ENCODE peak calls at places on chromosomes 2 and 18, in ten cellular contexts. P, Q, C, U, N, K, F, X, I and D are unnamed samples.
A peak's percentile ranks its signal among the peaks of the same experiment; 100 is the strongest.

GRCh38 chr2:112026509-112026908 is 28.6 kb upstream of the TMEM87B start:
- DNase-seq in P (no peak), Q (no peak), C (no peak), U (no peak), N (no peak), K (no peak), F (no peak), X (no peak), I (no peak), D (no peak)

GRCh38 chr2:240513544-240514287 is 44.1 kb downstream of the ANKMY1 start:
- DNase-seq in P (peak; percentile 71), Q (peak; percentile 82), C (peak; percentile 92), U (peak; percentile 69), N (peak; percentile 70), K (peak; percentile 63), F (peak; percentile 67), X (peak; percentile 81), I (peak; percentile 85), D (peak; percentile 73)

GRCh38 chr2:100813527-100813926 is 6.4 kb upstream of the NPAS2 start:
- DNase-seq in P (no peak), Q (no peak), C (no peak), U (no peak), N (no peak), K (no peak), F (no peak), X (peak; percentile 49), I (peak; percentile 67), D (no peak)

GRCh38 chr2:33267745-33268144 is 208.7 kb upstream of the RASGRP3 start:
- DNase-seq in P (no peak), Q (no peak), C (no peak), U (no peak), N (no peak), K (peak; percentile 28), F (no peak), X (peak; percentile 31), I (no peak), D (no peak)

GRCh38 chr2:64562148-64562784 is 38.1 kb downstream of the AFTPH start:
- DNase-seq in P (peak; percentile 39), Q (peak; percentile 51), C (no peak), U (no peak), N (no peak), K (peak; percentile 41), F (no peak), X (peak; percentile 43), I (no peak), D (peak; percentile 50)

GRCh38 chr2:241334813-241335212 is 19.1 kb downstream of the SEPTIN2 start:
- DNase-seq in P (no peak), Q (no peak), C (no peak), U (no peak), N (no peak), K (no peak), F (no peak), X (no peak), I (no peak), D (no peak)

GRCh38 chr2:101299601-101300000 is 8.9 kb downstream of the RNF149 start:
- DNase-seq in P (no peak), Q (no peak), C (no peak), U (no peak), N (no peak), K (no peak), F (no peak), X (no peak), I (no peak), D (no peak)

GRCh38 chr2:208466133-208466919 is 59.7 kb downstream of the PTH2R start:
- DNase-seq in P (peak; percentile 1), Q (peak; percentile 73), C (no peak), U (no peak), N (no peak), K (peak; percentile 61), F (peak; percentile 62), X (peak; percentile 4), I (peak; percentile 6), D (peak; percentile 74)

GRCh38 chr2:166344286-166345113 is 31.2 kb downstream of the SCN9A start:
- DNase-seq in P (no peak), Q (no peak), C (no peak), U (no peak), N (no peak), K (no peak), F (no peak), X (peak; percentile 37), I (peak; percentile 61), D (no peak)

GRCh38 chr2:224175010-224175409 is 135.9 kb upstream of the SERPINE2 start:
- DNase-seq in P (no peak), Q (peak; percentile 9), C (no peak), U (no peak), N (no peak), K (no peak), F (no peak), X (no peak), I (no peak), D (no peak)

GRCh38 chr2:163934134-163934533 is 198.3 kb upstream of the FIGN start:
- DNase-seq in P (no peak), Q (no peak), C (no peak), U (no peak), N (no peak), K (peak; percentile 83), F (no peak), X (no peak), I (no peak), D (peak; percentile 23)

GRCh38 chr18:9421096-9421495 is 54.2 kb upstream of the RALBP1 start:
- DNase-seq in P (no peak), Q (no peak), C (no peak), U (no peak), N (no peak), K (no peak), F (no peak), X (no peak), I (no peak), D (no peak)

GRCh38 chr2:103387888-103388287 is 626.1 kb downstream of the TMEM182 start:
- DNase-seq in P (no peak), Q (no peak), C (no peak), U (no peak), N (no peak), K (no peak), F (no peak), X (no peak), I (no peak), D (no peak)

GRCh38 chr2:14866953-14867352 is 234.4 kb downstream of the LRATD1 start:
- DNase-seq in P (no peak), Q (no peak), C (no peak), U (no peak), N (no peak), K (peak; percentile 30), F (no peak), X (no peak), I (no peak), D (no peak)

GRCh38 chr2:54396107-54396506 is 60.0 kb upstream of the SPTBN1 start:
- DNase-seq in P (no peak), Q (no peak), C (no peak), U (no peak), N (no peak), K (no peak), F (no peak), X (peak; percentile 64), I (peak; percentile 31), D (no peak)

GRCh38 chr2:237712477-237713377 is 85.3 kb downstream of the LRRFIP1 start:
- DNase-seq in P (no peak), Q (no peak), C (no peak), U (no peak), N (no peak), K (no peak), F (no peak), X (no peak), I (no peak), D (no peak)

GRCh38 chr2:196241175-196241574 is 69.8 kb upstream of the STK17B start:
- DNase-seq in P (no peak), Q (peak; percentile 54), C (no peak), U (no peak), N (no peak), K (no peak), F (no peak), X (no peak), I (no peak), D (no peak)

GRCh38 chr2:186456941-186457340 is 29.1 kb upstream of the ZC3H15 start:
- DNase-seq in P (no peak), Q (no peak), C (no peak), U (no peak), N (no peak), K (no peak), F (no peak), X (peak; percentile 83), I (peak; percentile 85), D (peak; percentile 28)

GRCh38 chr2:9638532-9638931 is 7.7 kb upstream of the YWHAQ start:
- DNase-seq in P (no peak), Q (no peak), C (no peak), U (no peak), N (no peak), K (peak; percentile 89), F (no peak), X (peak; percentile 97), I (peak; percentile 89), D (peak; percentile 83)

GRCh38 chr2:3461781-3462492 is 57.4 kb downstream of the ADI1 start:
- DNase-seq in P (peak; percentile 36), Q (peak; percentile 87), C (peak; percentile 49), U (no peak), N (peak; percentile 3), K (peak; percentile 55), F (no peak), X (peak; percentile 78), I (no peak), D (peak; percentile 55)

GRCh38 chr2:85554980-85555612 is 6.2 kb downstream of the GGCX start:
- DNase-seq in P (no peak), Q (no peak), C (no peak), U (no peak), N (no peak), K (no peak), F (no peak), X (no peak), I (no peak), D (no peak)

GRCh38 chr2:100589527-100589926 is 26.7 kb downstream of the PDCL3 start:
- DNase-seq in P (no peak), Q (no peak), C (no peak), U (no peak), N (no peak), K (no peak), F (no peak), X (no peak), I (no peak), D (no peak)

GRCh38 chr2:48423376-48423775 is 106.6 kb upstream of the STON1 start:
- DNase-seq in P (no peak), Q (no peak), C (no peak), U (no peak), N (no peak), K (peak; percentile 76), F (no peak), X (peak; percentile 56), I (peak; percentile 76), D (peak; percentile 86)